ENCODE peak calls at places on chromosomes 1 and 21, in nine cellular contexts. T is CD8-positive, alpha-beta memory T cell; B is CD4-positive, CD25-positive, alpha-beta regulatory T cell; C is IMR-90; F is Panc1; Z is heart right ventricle; U is ovary; R is upper lobe of left lung; V is fibroblast of lung. G is an unnamed sample.

GRCh38 chr21:17467392-17467791 is 45.5 kb upstream of the CXADR start:
- DNase-seq in T (no peak), B (no peak), C (no peak), F (no peak), Z (no peak), U (no peak), R (no peak), V (no peak), G (no peak)

GRCh38 chr1:84143796-84144565 is at the start of gene PRKACB:
- DNase-seq in T (peak; percentile 68), B (peak; percentile 6), C (peak; percentile 62), F (peak; percentile 51), Z (no peak), U (no peak), R (no peak), V (peak; percentile 56), G (peak; percentile 57)

GRCh38 chr1:27539901-27540861 is 50.2 kb upstream of the WASF2 start:
- DNase-seq in T (no peak), B (no peak), C (peak; percentile 75), F (peak; percentile 92), Z (no peak), U (no peak), R (no peak), V (peak; percentile 71), G (peak; percentile 95)

GRCh38 chr1:235919127-235919796 is 52.6 kb upstream of the LYST start:
- DNase-seq in T (no peak), B (no peak), C (no peak), F (no peak), Z (no peak), U (no peak), R (no peak), V (no peak), G (no peak)

GRCh38 chr1:43058545-43059360 is 100.1 kb upstream of the SLC2A1 start:
- DNase-seq in T (no peak), B (no peak), C (peak; percentile 68), F (no peak), Z (no peak), U (peak; percentile 39), R (peak; percentile 31), V (peak; percentile 60), G (no peak)

GRCh38 chr1:15948600-15949452 is 27.1 kb downstream of the ZBTB17 start:
- DNase-seq in T (no peak), B (peak; percentile 24), C (peak; percentile 95), F (no peak), Z (peak; percentile 80), U (peak; percentile 86), R (peak; percentile 85), V (peak; percentile 98), G (peak; percentile 94)

GRCh38 chr1:156599811-156600210 is 1.5 kb downstream of the GPATCH4 start:
- DNase-seq in T (no peak), B (no peak), C (no peak), F (no peak), Z (no peak), U (no peak), R (no peak), V (peak; percentile 6), G (no peak)

GRCh38 chr1:51726544-51727225 is 109.8 kb downstream of the OSBPL9 start:
- DNase-seq in T (no peak), B (no peak), C (no peak), F (no peak), Z (no peak), U (no peak), R (no peak), V (no peak), G (no peak)

GRCh38 chr1:87916965-87917364 is 588.3 kb downstream of the LMO4 start:
- DNase-seq in T (no peak), B (no peak), C (peak; percentile 8), F (no peak), Z (no peak), U (no peak), R (no peak), V (peak; percentile 46), G (no peak)

GRCh38 chr1:68011786-68012375 is 38.5 kb downstream of the DIRAS3 start:
- DNase-seq in T (no peak), B (no peak), C (peak; percentile 18), F (no peak), Z (no peak), U (no peak), R (no peak), V (peak; percentile 33), G (no peak)

GRCh38 chr1:204713541-204713940 is 28.0 kb upstream of the LRRN2 start:
- DNase-seq in T (no peak), B (no peak), C (no peak), F (no peak), Z (no peak), U (no peak), R (no peak), V (no peak), G (no peak)

GRCh38 chr1:204712718-204713430 is 27.3 kb upstream of the LRRN2 start:
- DNase-seq in T (no peak), B (no peak), C (no peak), F (no peak), Z (no peak), U (no peak), R (no peak), V (no peak), G (no peak)

GRCh38 chr1:204711947-204712701 is 26.6 kb upstream of the LRRN2 start:
- DNase-seq in T (no peak), B (no peak), C (no peak), F (no peak), Z (peak; percentile 33), U (no peak), R (no peak), V (no peak), G (no peak)

GRCh38 chr1:204714861-204715511 is 29.4 kb upstream of the LRRN2 start:
- DNase-seq in T (no peak), B (no peak), C (no peak), F (no peak), Z (no peak), U (no peak), R (no peak), V (no peak), G (no peak)

DNA sequence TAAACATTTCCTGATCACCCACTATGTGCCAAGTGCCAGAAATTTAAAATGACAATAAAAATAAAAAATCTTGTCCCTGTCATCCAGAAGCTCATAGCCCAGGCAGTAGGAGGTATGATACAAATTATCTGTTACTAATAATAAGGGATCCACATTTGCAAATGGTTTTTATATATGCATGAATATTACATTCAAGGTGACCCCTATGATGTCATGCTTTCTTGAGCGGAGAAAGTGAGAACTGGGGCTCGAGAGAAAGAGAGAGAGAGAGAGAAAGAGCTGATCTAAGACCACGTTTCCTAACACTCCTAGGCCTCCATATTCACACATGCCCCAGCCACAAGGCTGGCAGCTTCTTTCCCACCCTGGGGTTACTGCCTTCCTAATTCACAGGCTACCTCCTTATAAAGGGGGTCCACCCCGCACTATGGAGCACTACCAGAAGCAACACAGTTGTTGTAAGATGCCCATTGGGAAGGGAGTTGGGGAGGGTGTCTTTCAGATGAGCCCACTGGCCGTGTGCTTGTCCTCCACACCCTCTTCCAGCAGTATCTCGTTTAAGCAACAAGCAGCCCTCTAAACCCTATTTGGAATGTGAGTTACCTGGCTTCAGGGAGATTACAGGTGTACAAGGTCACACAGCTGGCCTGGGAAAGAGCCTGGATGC is 28.8 kb upstream of the LRRN2 start:
- DNase-seq in T (no peak), B (no peak), C (no peak), F (no peak), Z (no peak), U (no peak), R (no peak), V (no peak), G (no peak)
- H3K27me3 ChIP-seq in T (no peaks in the 10 kb centered on the region), B (peaks cover 12% of the 10 kb centered on the region), C (peaks cover 37% of the 10 kb centered on the region), F (peaks cover 5% of the 10 kb centered on the region), Z (peaks cover 48% of the 10 kb centered on the region), U (no peaks in the 10 kb centered on the region), R (no peaks in the 10 kb centered on the region), V (peaks cover 40% of the 10 kb centered on the region), G (peaks cover 59% of the 10 kb centered on the region)

DNA sequence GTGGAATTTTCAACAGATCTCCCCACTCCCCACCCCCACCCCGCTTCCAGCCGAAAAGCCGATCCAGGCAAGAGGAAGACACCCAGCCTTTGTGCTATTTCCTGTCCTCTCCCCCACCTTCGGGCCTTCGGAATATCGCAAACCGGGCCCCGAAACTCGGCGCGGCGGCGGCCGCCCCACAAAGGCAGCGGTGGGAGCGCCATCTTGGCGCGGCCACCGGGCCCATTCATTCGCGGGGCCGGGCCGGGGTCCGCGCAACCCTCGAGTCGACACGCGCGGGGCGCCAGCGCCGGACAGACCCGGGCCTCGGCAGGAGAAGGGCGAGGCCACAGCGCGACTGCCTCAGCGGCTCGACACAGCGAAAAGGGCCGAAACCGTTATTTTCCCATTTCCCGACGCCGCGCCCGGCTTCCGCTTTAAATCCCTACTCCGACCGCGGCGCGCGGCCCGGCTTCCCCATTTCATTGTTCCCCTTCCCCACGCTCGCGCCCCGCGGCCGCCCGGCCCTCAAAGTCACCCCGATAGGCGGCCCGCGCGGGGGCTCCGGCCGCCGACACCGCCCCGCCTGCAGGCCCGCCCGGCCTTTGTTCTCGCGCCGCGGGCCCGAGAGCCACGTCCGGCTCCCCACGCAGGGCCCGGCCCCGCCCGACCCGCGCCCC is 911 bp downstream of the GNB1 start:
- DNase-seq in T (peak; percentile 48), B (peak; percentile 33), C (peak; percentile 37), F (no peak), Z (peak; percentile 61), U (no peak), R (peak; percentile 74), V (peak; percentile 56), G (no peak)
- H3K4me1 ChIP-seq in T (peaks cover 64% of the 10 kb centered on the region), B (peaks cover 68% of the 10 kb centered on the region), C (peaks cover 11% of the 10 kb centered on the region), F (peaks cover 50% of the 10 kb centered on the region), Z (peaks cover 64% of the 10 kb centered on the region), U (peaks cover 23% of the 10 kb centered on the region), R (peaks cover 56% of the 10 kb centered on the region), V (peaks cover 12% of the 10 kb centered on the region), G (peaks cover 27% of the 10 kb centered on the region)

GRCh38 chr1:234604393-234604725 is 5.6 kb downstream of the IRF2BP2 start:
- DNase-seq in T (no peak), B (no peak), C (no peak), F (no peak), Z (no peak), U (no peak), R (no peak), V (no peak), G (no peak)
- H3K27ac ChIP-seq in T (peak overlapping the region; percentile 95), B (peak overlapping the region; percentile 98), C (peak overlapping the region; percentile 87), F (peak overlapping the region; percentile 99), Z (peak overlapping the region; percentile 100), U (peak overlapping the region; percentile 94), R (peak overlapping the region; percentile 99), V (peak overlapping the region; percentile 94), G (peak overlapping the region; percentile 88)

GRCh38 chr1:148166558-148167492 is 14.7 kb upstream of the NBPF11 start:
- DNase-seq in T (no peak), B (no peak), C (no peak), F (no peak), Z (no peak), U (no peak), R (no peak), V (no peak), G (no peak)
- H3K27me3 ChIP-seq in T (no peaks in the 10 kb centered on the region), B (peaks cover 2% of the 10 kb centered on the region), C (peaks cover 8% of the 10 kb centered on the region), F (no peaks in the 10 kb centered on the region), Z (peaks cover 2% of the 10 kb centered on the region), U (no peaks in the 10 kb centered on the region), R (no peaks in the 10 kb centered on the region), V (peaks cover 7% of the 10 kb centered on the region), G (no peaks in the 10 kb centered on the region)

GRCh38 chr1:183812111-183812510 is 7.2 kb downstream of the RGL1 start:
- DNase-seq in T (no peak), B (no peak), C (no peak), F (no peak), Z (no peak), U (no peak), R (no peak), V (no peak), G (no peak)
- H3K4me1 ChIP-seq in T (no peaks in the 10 kb centered on the region), B (no peaks in the 10 kb centered on the region), C (peaks cover 15% of the 10 kb centered on the region), F (no peaks in the 10 kb centered on the region), Z (peaks cover 99% of the 10 kb centered on the region), U (peaks cover 22% of the 10 kb centered on the region), R (peaks cover 63% of the 10 kb centered on the region), V (peaks cover 26% of the 10 kb centered on the region), G (peaks cover 65% of the 10 kb centered on the region)

G was measured in SJSA1.